ENCODE peak calls at places on chromosomes 11 and 22, in ten cellular contexts. S is coronary artery; U is AG08395; C is kidney epithelial cell; I is A172; L is Karpas-422; N is NCI-H1092; Z is activated CD8-positive, alpha-beta memory T cell treated with anti-CD3 and anti-CD28 coated beads for 1 hour; X is NCI-H510A; G is ascending aorta. Q is an unnamed sample.

GRCh38 chr11:86524603-86525352 is 147.6 kb downstream of the ME3 start:
- DNase-seq in I (peak), U (peak), N (no peak), G (no peak), L (no peak), X (no peak), Z (no peak), C (peak), S (no peak), Q (peak)

GRCh38 chr11:83158965-83159900 is 2.3 kb downstream of the PCF11 start:
- DNase-seq in S (no peak), N (no peak), L (peak), G (no peak), U (no peak), C (no peak), X (no peak), I (no peak), Z (no peak), Q (no peak)

GRCh38 chr11:46845440-46845739 is 690 bp downstream of the CKAP5 start:
- DNase-seq in X (no peak), U (no peak), L (no peak), S (no peak), I (no peak), C (no peak), G (no peak), N (no peak), Z (no peak), Q (no peak)

GRCh38 chr11:117409511-117409910 is 81.9 kb downstream of the CEP164 start:
- DNase-seq in Z (no peak), I (no peak), S (no peak), G (no peak), N (no peak), U (no peak), L (no peak), C (no peak), X (no peak), Q (no peak)

GRCh38 chr11:12489246-12489772 is 111.9 kb downstream of the PARVA start:
- DNase-seq in S (no peak), Z (no peak), N (no peak), U (no peak), I (no peak), L (no peak), X (no peak), G (no peak), C (no peak), Q (no peak)

GRCh38 chr11:19398772-19399542 is 158.2 kb upstream of the E2F8 start:
- DNase-seq in G (no peak), C (no peak), N (no peak), I (no peak), L (no peak), X (no peak), S (peak), Z (no peak), U (peak), Q (peak)

GRCh38 chr11:72507050-72507449 is 72.7 kb upstream of the CLPB start:
- DNase-seq in X (no peak), U (no peak), L (no peak), C (no peak), I (no peak), S (no peak), N (no peak), Z (no peak), G (no peak), Q (no peak)

GRCh38 chr22:31347251-31348008 is 1.3 kb upstream of the PATZ1 start:
- DNase-seq in S (no peak), Z (no peak), N (peak), I (no peak), U (peak), L (peak), C (no peak), G (peak), X (peak), Q (peak)

GRCh38 chr11:78451371-78452150 is 33.9 kb upstream of the GAB2 start:
- DNase-seq in I (no peak), S (no peak), L (no peak), U (no peak), X (no peak), N (no peak), C (no peak), G (no peak), Z (no peak), Q (no peak)

GRCh38 chr11:45507916-45508315 is 157.5 kb downstream of the CHST1 start:
- DNase-seq in C (no peak), N (no peak), Z (no peak), L (no peak), X (no peak), G (peak), I (no peak), U (no peak), S (peak), Q (no peak)

GRCh38 chr11:84316866-84317560 is 1030.8 kb upstream of the CCDC90B start:
- DNase-seq in X (no peak), L (no peak), I (peak), C (peak), U (peak), N (no peak), G (no peak), S (no peak), Z (no peak), Q (peak)

GRCh38 chr22:38262051-38262795 is 10.6 kb downstream of the TMEM184B start:
- DNase-seq in N (peak), I (no peak), U (peak), Z (no peak), L (peak), S (no peak), X (no peak), C (no peak), G (peak), Q (peak)

Q was measured in amniotic epithelial cell.